ENCODE peak calls at places on chromosomes 4 and X, in eight cellular contexts. D is SJSA1, F is sigmoid colon, I is fibroblast of lung, V is RWPE1, G is keratinocyte, Q is GM23338, O is gastrocnemius medialis. A is an unnamed sample.

GRCh38 chrX:153827903-153828302 is 2.4 kb downstream of the PDZD4 start:
- DNase-seq in D (no peak), F (peak), I (no peak), V (no peak), G (no peak), Q (no peak), O (no peak), A (no peak)

GRCh38 chr4:158667651-158668198 is 4.0 kb downstream of the C4orf46 start:
- DNase-seq in D (no peak), F (no peak), I (no peak), V (peak), G (no peak), Q (peak), O (no peak), A (no peak)

GRCh38 chr4:10017037-10017893 is 4.0 kb downstream of the SLC2A9 start:
- DNase-seq in D (no peak), F (no peak), I (no peak), V (no peak), G (no peak), Q (no peak), O (no peak), A (no peak)

GRCh38 chr4:122764808-122765189 is 32.3 kb downstream of the BBS12 start:
- DNase-seq in D (no peak), F (no peak), I (peak), V (peak), G (no peak), Q (no peak), O (no peak), A (no peak)

GRCh38 chr4:54315561-54315960 is 86.5 kb downstream of the PDGFRA start:
- DNase-seq in D (no peak), F (no peak), I (no peak), V (no peak), G (no peak), Q (no peak), O (no peak), A (no peak)

GRCh38 chr4:16045687-16046086 is 38.1 kb downstream of the PROM1 start:
- DNase-seq in D (no peak), F (no peak), I (no peak), V (no peak), G (no peak), Q (no peak), O (no peak), A (no peak)

GRCh38 chr4:40255722-40256281 is 59.0 kb downstream of the RHOH start:
- DNase-seq in D (peak), F (no peak), I (peak), V (peak), G (peak), Q (no peak), O (no peak), A (peak)

GRCh38 chrX:123923211-123923610 is 38.3 kb upstream of the STAG2 start:
- DNase-seq in D (no peak), F (no peak), I (peak), V (no peak), G (no peak), Q (no peak), O (no peak), A (no peak)

GRCh38 chr4:165716472-165716871 is 156.6 kb upstream of the TLL1 start:
- DNase-seq in D (no peak), F (no peak), I (no peak), V (no peak), G (no peak), Q (no peak), O (no peak), A (no peak)

GRCh38 chrX:150258463-150259430 is 104.4 kb upstream of the MAMLD1 start:
- DNase-seq in D (no peak), F (no peak), I (peak), V (no peak), G (no peak), Q (no peak), O (no peak), A (no peak)

GRCh38 chr4:31651541-31651940 is 931.4 kb downstream of the PCDH7 start:
- DNase-seq in D (no peak), F (no peak), I (no peak), V (no peak), G (no peak), Q (no peak), O (no peak), A (no peak)

GRCh38 chr4:85725727-85726170 is 250.8 kb downstream of the ARHGAP24 start:
- DNase-seq in D (no peak), F (no peak), I (no peak), V (no peak), G (no peak), Q (no peak), O (peak), A (no peak)

GRCh38 chr4:24736066-24736465 is 59.3 kb upstream of the SOD3 start:
- DNase-seq in D (no peak), F (no peak), I (no peak), V (no peak), G (no peak), Q (peak), O (no peak), A (no peak)

GRCh38 chrX:21883258-21883657 is 27.5 kb downstream of the YY2 start:
- DNase-seq in D (no peak), F (peak), I (no peak), V (no peak), G (no peak), Q (no peak), O (peak), A (no peak)

GRCh38 chr4:2361366-2362285 is 56.8 kb downstream of the ZFYVE28 start:
- DNase-seq in D (no peak), F (peak), I (no peak), V (no peak), G (no peak), Q (peak), O (no peak), A (no peak)

GRCh38 chrX:97399400-97399799 is 515.7 kb downstream of the RPA4 start:
- DNase-seq in D (no peak), F (no peak), I (peak), V (peak), G (no peak), Q (no peak), O (no peak), A (no peak)

GRCh38 chrX:81241753-81242152 is 39.9 kb downstream of the SH3BGRL start:
- DNase-seq in D (no peak), F (no peak), I (no peak), V (no peak), G (no peak), Q (no peak), O (no peak), A (no peak)

GRCh38 chr4:30929649-30930048 is 209.5 kb downstream of the PCDH7 start:
- DNase-seq in D (no peak), F (no peak), I (no peak), V (no peak), G (no peak), Q (no peak), O (no peak), A (no peak)

GRCh38 chrX:123818243-123818642 is 41.6 kb upstream of the XIAP start:
- DNase-seq in D (no peak), F (no peak), I (peak), V (no peak), G (peak), Q (no peak), O (no peak), A (peak)

GRCh38 chr4:76681996-76682395 is 215.9 kb downstream of the SOWAHB start:
- DNase-seq in D (no peak), F (no peak), I (peak), V (no peak), G (no peak), Q (no peak), O (no peak), A (no peak)

GRCh38 chrX:107227780-107228485 is 21.5 kb downstream of the DNAAF6 start:
- DNase-seq in D (no peak), F (no peak), I (no peak), V (no peak), G (no peak), Q (no peak), O (no peak), A (no peak)

GRCh38 chrX:101708180-101708579 is 48.5 kb upstream of the ARMCX2 start:
- DNase-seq in D (no peak), F (no peak), I (no peak), V (no peak), G (no peak), Q (no peak), O (no peak), A (no peak)

GRCh38 chrX:4762196-4762595 is 1048.7 kb upstream of the PRKX start:
- DNase-seq in D (no peak), F (no peak), I (no peak), V (no peak), G (no peak), Q (no peak), O (no peak), A (no peak)

GRCh38 chr4:117968606-117969005 is 65.7 kb upstream of the NDST3 start:
- DNase-seq in D (no peak), F (no peak), I (no peak), V (no peak), G (no peak), Q (peak), O (no peak), A (no peak)

GRCh38 chr4:114012749-114013148 is 33.3 kb upstream of the ARSJ start:
- DNase-seq in D (no peak), F (no peak), I (no peak), V (no peak), G (no peak), Q (no peak), O (no peak), A (no peak)

GRCh38 chr4:87006531-87007344 is 71.9 kb downstream of the AFF1 start:
- DNase-seq in D (peak), F (peak), I (peak), V (peak), G (peak), Q (peak), O (peak), A (peak)

GRCh38 chrX:81957900-81958545 is 756.1 kb downstream of the SH3BGRL start:
- DNase-seq in D (no peak), F (no peak), I (peak), V (no peak), G (no peak), Q (peak), O (no peak), A (no peak)

GRCh38 chr4:154189346-154189745 is 302.3 kb downstream of the DCHS2 start:
- DNase-seq in D (no peak), F (no peak), I (peak), V (no peak), G (no peak), Q (no peak), O (no peak), A (no peak)

GRCh38 chr4:9679704-9680478 is 101.5 kb upstream of the DRD5 start:
- DNase-seq in D (no peak), F (no peak), I (no peak), V (no peak), G (no peak), Q (no peak), O (no peak), A (no peak)

GRCh38 chrX:42739771-42740170 is 38.2 kb downstream of the PPP1R2C start:
- DNase-seq in D (no peak), F (no peak), I (no peak), V (no peak), G (no peak), Q (no peak), O (no peak), A (no peak)

GRCh38 chr4:20428410-20429160 is 176.9 kb downstream of the SLIT2 start:
- DNase-seq in D (no peak), F (no peak), I (no peak), V (no peak), G (no peak), Q (peak), O (no peak), A (no peak)

GRCh38 chr4:159685406-159686092 is 582.7 kb downstream of the RAPGEF2 start:
- DNase-seq in D (no peak), F (no peak), I (peak), V (no peak), G (no peak), Q (peak), O (no peak), A (no peak)

GRCh38 chr4:169282429-169283113 is 11.8 kb upstream of the SH3RF1 start:
- DNase-seq in D (no peak), F (no peak), I (no peak), V (no peak), G (no peak), Q (no peak), O (no peak), A (peak)

DNA sequence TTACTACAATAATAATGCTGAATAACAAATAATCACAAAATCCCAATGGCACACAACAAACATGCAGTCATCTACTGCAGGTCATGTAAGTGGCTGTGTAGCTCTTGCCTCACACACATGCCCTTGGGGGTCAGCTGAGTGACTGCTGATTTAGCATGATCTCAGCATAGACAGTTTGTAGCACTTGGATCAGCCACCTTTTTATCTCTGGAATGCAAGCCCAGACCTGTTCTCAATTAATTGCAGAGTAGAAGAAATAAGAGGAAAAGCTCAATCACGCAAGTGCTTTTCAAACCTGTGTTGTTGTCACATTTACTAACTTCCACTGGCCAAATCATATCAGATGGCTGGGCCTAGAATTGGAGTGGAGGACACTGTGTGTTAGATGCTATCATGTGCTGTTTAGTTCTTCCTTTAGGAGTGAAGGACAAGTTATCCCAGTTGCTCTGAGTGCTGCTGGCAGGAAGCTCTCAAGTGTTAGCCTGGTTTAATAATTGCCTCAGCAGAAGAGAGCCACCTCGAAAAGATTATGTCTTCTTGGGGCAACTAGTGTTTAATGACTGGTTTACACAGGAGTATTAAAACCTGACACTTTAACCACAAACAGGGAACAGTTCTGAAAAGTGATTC is 128.3 kb upstream of the EPHA5 start:
- DNase-seq in D (no peak), F (no peak), I (peak), V (peak), G (peak), Q (no peak), O (no peak), A (peak)
- H3K27ac ChIP-seq in D (no peak), F (no peak), I (no peak), V (no peak), G (no peak), Q (no peak), O (no peak), A (peak)

DNA sequence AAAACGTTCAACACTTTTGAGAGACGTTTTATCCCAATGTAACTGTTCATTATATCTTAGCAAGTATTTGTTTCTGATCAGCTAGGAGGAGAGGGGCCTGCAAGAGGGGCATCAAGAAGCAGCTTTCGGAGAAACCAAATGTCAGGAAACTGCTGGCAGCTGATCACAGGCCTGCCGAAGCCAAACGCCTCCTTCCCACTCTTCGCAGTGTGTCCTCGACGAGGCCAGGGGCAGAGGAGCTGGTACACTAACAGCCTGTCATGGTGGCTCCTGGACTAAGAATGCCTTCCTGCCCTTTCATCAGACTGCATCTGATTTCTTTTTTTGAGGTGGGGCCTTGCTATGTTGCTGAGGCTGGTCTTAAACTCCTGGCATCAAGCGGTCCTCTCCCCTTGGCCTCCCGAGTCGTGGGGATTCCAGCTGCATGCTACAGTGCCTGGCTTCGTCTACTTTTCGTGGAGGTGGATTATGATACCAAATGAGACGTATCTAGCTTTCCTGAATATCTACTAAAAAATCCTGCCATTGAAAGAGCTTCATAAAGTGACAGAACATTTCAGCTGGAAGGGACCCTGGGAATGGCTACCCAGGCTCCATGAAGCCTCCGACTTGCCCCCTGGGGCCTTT is 134.8 kb downstream of the AFAP1 start:
- DNase-seq in D (no peak), F (no peak), I (no peak), V (no peak), G (no peak), Q (no peak), O (no peak), A (no peak)
- H3K27ac ChIP-seq in D (peak), F (peak), I (peak), V (peak), G (no peak), Q (peak), O (no peak), A (peak)

DNA sequence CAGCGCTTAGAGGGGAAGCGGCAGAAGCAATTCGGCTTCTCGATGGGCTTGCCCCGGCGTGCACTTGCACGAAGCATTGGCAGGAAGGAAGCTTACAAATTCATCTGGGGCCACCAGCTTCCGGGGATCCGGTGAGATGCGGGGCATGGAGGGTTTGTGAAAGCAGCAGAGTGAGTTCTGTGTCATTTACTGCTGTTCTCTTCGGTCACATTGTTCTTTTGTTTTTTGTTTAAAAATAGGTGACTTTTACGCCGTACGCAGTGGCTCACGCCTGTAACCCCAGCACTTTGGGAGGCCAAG is 47.0 kb downstream of the ASMT start:
- DNase-seq in D (no peak), F (no peak), I (no peak), V (no peak), G (no peak), Q (no peak), O (no peak), A (no peak)
- H3K27ac ChIP-seq in D (no peak), F (no peak), I (no peak), V (no peak), G (no peak), Q (peak), O (no peak), A (no peak)

GRCh38 chrX:66074920-66075879 is 35.3 kb upstream of the VSIG4 start:
- DNase-seq in D (no peak), F (peak), I (no peak), V (no peak), G (no peak), Q (no peak), O (peak), A (no peak)
- H3K27ac ChIP-seq in D (no peak), F (peak), I (no peak), V (no peak), G (no peak), Q (no peak), O (no peak), A (no peak)

DNA sequence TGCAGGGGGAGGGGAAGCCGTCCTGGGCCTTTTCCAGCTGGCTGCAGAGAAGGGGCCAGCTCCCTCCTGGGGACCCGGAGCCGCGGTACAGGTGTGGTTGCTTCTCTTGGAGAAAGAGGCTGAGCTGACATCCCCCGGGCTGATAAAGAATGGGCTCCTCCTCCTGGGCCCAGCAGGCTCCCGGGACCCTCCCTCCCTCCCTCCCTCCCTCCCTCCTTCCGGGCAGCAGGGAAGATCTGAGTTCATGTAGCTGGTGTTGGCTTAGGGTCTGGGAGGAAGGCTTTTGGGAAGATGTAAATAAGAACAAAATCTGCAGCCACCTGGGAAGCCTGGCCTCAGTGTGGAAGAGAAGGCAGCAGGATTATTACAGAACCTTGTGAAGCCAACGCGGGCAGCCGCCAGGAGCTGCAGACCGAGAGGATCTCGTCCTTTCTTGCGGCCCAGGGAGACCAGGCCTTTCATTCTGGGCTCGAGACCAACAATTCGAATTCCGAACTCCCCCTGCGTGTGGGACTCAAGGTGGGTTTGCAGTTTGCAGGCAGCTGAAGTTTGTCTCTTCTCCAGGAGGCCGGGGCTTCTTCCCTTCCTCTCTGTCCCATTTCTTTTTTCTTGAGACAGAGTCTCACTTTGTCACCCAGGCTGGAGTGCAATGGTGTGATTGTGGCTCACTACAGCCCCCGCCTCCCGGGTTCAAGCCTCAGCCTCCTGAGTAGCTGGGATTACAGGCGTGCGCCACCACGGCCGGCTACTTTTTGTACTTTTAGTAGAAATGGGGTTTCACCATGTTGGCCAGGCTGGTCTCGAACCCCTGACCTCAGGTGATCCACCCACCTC is at the start of gene PLCXD1:
- DNase-seq in D (peak), F (peak), I (peak), V (no peak), G (no peak), Q (peak), O (no peak), A (no peak)
- H3K27ac ChIP-seq in D (no peak), F (peak), I (peak), V (peak), G (no peak), Q (peak), O (no peak), A (no peak)

A was measured in epithelial cell of prostate.